ENCODE peak calls at places on chromosome 7, in nine cellular contexts. One of them, this sample, is unnamed.

GRCh38 chr7:44044315-44045225 is at the start of gene DBNL:
- DNase-seq in PC-9: peak
- DNase-seq in nephron progenitor cell: peak
- DNase-seq in uterus: peak
- DNase-seq in tibial artery: peak
- DNase-seq in CD8-positive, alpha-beta T cell: peak
- DNase-seq in GM10248: peak
- DNase-seq in ovary: peak
- DNase-seq in stomach: peak
- DNase-seq in this sample: peak

GRCh38 chr7:139727151-139727705 is 50.6 kb downstream of the HIPK2 start:
- DNase-seq in PC-9: no peak
- DNase-seq in nephron progenitor cell: no peak
- DNase-seq in uterus: peak
- DNase-seq in tibial artery: no peak
- DNase-seq in CD8-positive, alpha-beta T cell: no peak
- DNase-seq in GM10248: no peak
- DNase-seq in ovary: no peak
- DNase-seq in stomach: no peak
- DNase-seq in this sample: no peak

GRCh38 chr7:92708105-92709042 is 118.2 kb upstream of the FAM133B start:
- DNase-seq in PC-9: no peak
- DNase-seq in nephron progenitor cell: no peak
- DNase-seq in uterus: no peak
- DNase-seq in tibial artery: no peak
- DNase-seq in CD8-positive, alpha-beta T cell: no peak
- DNase-seq in GM10248: no peak
- DNase-seq in ovary: no peak
- DNase-seq in stomach: no peak
- DNase-seq in this sample: no peak

GRCh38 chr7:156895024-156895780 is 2.2 kb upstream of the LMBR1 start:
- DNase-seq in PC-9: no peak
- DNase-seq in nephron progenitor cell: no peak
- DNase-seq in uterus: peak
- DNase-seq in tibial artery: peak
- DNase-seq in CD8-positive, alpha-beta T cell: no peak
- DNase-seq in GM10248: no peak
- DNase-seq in ovary: no peak
- DNase-seq in stomach: no peak
- DNase-seq in this sample: no peak

GRCh38 chr7:108455833-108456677 is at the start of gene NRCAM:
- DNase-seq in PC-9: peak
- DNase-seq in nephron progenitor cell: peak
- DNase-seq in uterus: peak
- DNase-seq in tibial artery: no peak
- DNase-seq in CD8-positive, alpha-beta T cell: no peak
- DNase-seq in GM10248: peak
- DNase-seq in ovary: peak
- DNase-seq in stomach: peak
- DNase-seq in this sample: no peak

GRCh38 chr7:74083928-74084721 is 521 bp downstream of the LIMK1 start:
- DNase-seq in PC-9: peak
- DNase-seq in nephron progenitor cell: no peak
- DNase-seq in uterus: peak
- DNase-seq in tibial artery: no peak
- DNase-seq in CD8-positive, alpha-beta T cell: no peak
- DNase-seq in GM10248: no peak
- DNase-seq in ovary: peak
- DNase-seq in stomach: peak
- DNase-seq in this sample: no peak

GRCh38 chr7:8371742-8372141 is 61.7 kb upstream of the NXPH1 start:
- DNase-seq in PC-9: no peak
- DNase-seq in nephron progenitor cell: no peak
- DNase-seq in uterus: no peak
- DNase-seq in tibial artery: no peak
- DNase-seq in CD8-positive, alpha-beta T cell: no peak
- DNase-seq in GM10248: no peak
- DNase-seq in ovary: no peak
- DNase-seq in stomach: no peak
- DNase-seq in this sample: no peak

GRCh38 chr7:44131173-44132009 is 8.0 kb upstream of the POLD2 start:
- DNase-seq in PC-9: peak
- DNase-seq in nephron progenitor cell: peak
- DNase-seq in uterus: no peak
- DNase-seq in tibial artery: no peak
- DNase-seq in CD8-positive, alpha-beta T cell: no peak
- DNase-seq in GM10248: no peak
- DNase-seq in ovary: no peak
- DNase-seq in stomach: no peak
- DNase-seq in this sample: no peak

GRCh38 chr7:127504715-127505114 is 80.7 kb downstream of the GCC1 start:
- DNase-seq in PC-9: no peak
- DNase-seq in nephron progenitor cell: peak
- DNase-seq in uterus: no peak
- DNase-seq in tibial artery: no peak
- DNase-seq in CD8-positive, alpha-beta T cell: peak
- DNase-seq in GM10248: peak
- DNase-seq in ovary: peak
- DNase-seq in stomach: no peak
- DNase-seq in this sample: no peak

GRCh38 chr7:34451923-34452322 is 206.1 kb upstream of the NPSR1 start:
- DNase-seq in PC-9: no peak
- DNase-seq in nephron progenitor cell: no peak
- DNase-seq in uterus: no peak
- DNase-seq in tibial artery: no peak
- DNase-seq in CD8-positive, alpha-beta T cell: no peak
- DNase-seq in GM10248: no peak
- DNase-seq in ovary: no peak
- DNase-seq in stomach: no peak
- DNase-seq in this sample: no peak

GRCh38 chr7:54541941-54542618 is at the start of gene VSTM2A:
- DNase-seq in PC-9: no peak
- DNase-seq in nephron progenitor cell: peak
- DNase-seq in uterus: no peak
- DNase-seq in tibial artery: no peak
- DNase-seq in CD8-positive, alpha-beta T cell: no peak
- DNase-seq in GM10248: no peak
- DNase-seq in ovary: peak
- DNase-seq in stomach: no peak
- DNase-seq in this sample: no peak

GRCh38 chr7:74059681-74060588 is 23.7 kb upstream of the LIMK1 start:
- DNase-seq in PC-9: peak
- DNase-seq in nephron progenitor cell: no peak
- DNase-seq in uterus: no peak
- DNase-seq in tibial artery: no peak
- DNase-seq in CD8-positive, alpha-beta T cell: no peak
- DNase-seq in GM10248: no peak
- DNase-seq in ovary: peak
- DNase-seq in stomach: peak
- DNase-seq in this sample: no peak

GRCh38 chr7:127682140-127682539 is 30.1 kb downstream of the SND1 start:
- DNase-seq in PC-9: no peak
- DNase-seq in nephron progenitor cell: no peak
- DNase-seq in uterus: no peak
- DNase-seq in tibial artery: no peak
- DNase-seq in CD8-positive, alpha-beta T cell: no peak
- DNase-seq in GM10248: no peak
- DNase-seq in ovary: no peak
- DNase-seq in stomach: no peak
- DNase-seq in this sample: no peak

GRCh38 chr7:135616136-135616535 is 46.2 kb upstream of the STMP1 start:
- DNase-seq in PC-9: no peak
- DNase-seq in nephron progenitor cell: no peak
- DNase-seq in uterus: no peak
- DNase-seq in tibial artery: no peak
- DNase-seq in CD8-positive, alpha-beta T cell: no peak
- DNase-seq in GM10248: no peak
- DNase-seq in ovary: no peak
- DNase-seq in stomach: no peak
- DNase-seq in this sample: no peak

GRCh38 chr7:9407816-9408215 is 974.4 kb downstream of the NXPH1 start:
- DNase-seq in PC-9: no peak
- DNase-seq in nephron progenitor cell: no peak
- DNase-seq in uterus: no peak
- DNase-seq in tibial artery: no peak
- DNase-seq in CD8-positive, alpha-beta T cell: no peak
- DNase-seq in GM10248: no peak
- DNase-seq in ovary: no peak
- DNase-seq in stomach: no peak
- DNase-seq in this sample: no peak

DNA sequence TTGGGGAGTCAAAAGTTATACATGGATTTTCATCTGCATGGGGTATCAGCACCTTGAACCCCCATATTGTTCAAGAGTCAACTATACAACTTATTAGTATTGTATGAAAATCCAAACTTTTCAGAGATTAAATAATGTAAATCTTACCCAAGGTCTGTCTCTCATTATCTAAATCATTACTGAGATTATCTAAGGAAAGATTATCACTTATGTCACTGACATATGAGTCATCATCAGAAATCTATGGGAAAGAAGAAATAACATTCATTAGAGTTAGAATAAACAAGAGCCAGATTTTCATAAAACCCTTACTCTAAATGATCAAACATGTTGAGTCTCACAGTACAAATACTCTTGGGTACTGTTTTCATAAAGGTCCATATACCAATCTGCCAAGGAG is 83.3 kb upstream of the GSDME start:
- DNase-seq in PC-9: no peak
- DNase-seq in nephron progenitor cell: no peak
- DNase-seq in uterus: no peak
- DNase-seq in tibial artery: no peak
- DNase-seq in CD8-positive, alpha-beta T cell: no peak
- DNase-seq in GM10248: no peak
- DNase-seq in ovary: no peak
- DNase-seq in stomach: no peak
- DNase-seq in this sample: no peak
- TF ChIP-seq CTCF in PC-9: no peak
- TF ChIP-seq CTCF in nephron progenitor cell: no peak
- TF ChIP-seq CTCF in uterus: no peak
- TF ChIP-seq CTCF in tibial artery: no peak
- TF ChIP-seq CTCF in CD8-positive, alpha-beta T cell: no peak
- TF ChIP-seq CTCF in GM10248: no peak
- TF ChIP-seq CTCF in ovary: no peak
- TF ChIP-seq CTCF in stomach: no peak
- TF ChIP-seq CTCF in this sample: no peak

DNA sequence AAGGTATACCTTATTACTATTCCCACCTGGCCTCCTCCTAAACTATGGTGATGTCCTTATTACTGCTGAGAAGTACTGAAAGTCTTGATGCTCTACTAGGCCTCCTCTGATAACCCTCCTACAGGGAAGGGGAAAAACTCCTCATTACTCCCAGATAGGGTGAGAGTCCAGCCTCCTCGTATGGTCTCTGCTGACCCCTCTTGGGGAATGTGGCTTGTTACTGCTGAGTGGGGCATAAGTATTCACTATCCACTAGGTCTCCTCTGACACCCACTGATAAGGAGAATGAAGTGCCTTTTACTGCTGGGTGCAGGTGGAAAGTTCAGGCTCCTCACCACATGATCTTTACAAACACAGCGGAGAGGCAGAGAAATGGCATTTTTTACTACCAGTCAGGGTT is 222.9 kb downstream of the CHRM2 start:
- DNase-seq in PC-9: no peak
- DNase-seq in nephron progenitor cell: peak
- DNase-seq in uterus: no peak
- DNase-seq in tibial artery: no peak
- DNase-seq in CD8-positive, alpha-beta T cell: no peak
- DNase-seq in GM10248: no peak
- DNase-seq in ovary: no peak
- DNase-seq in stomach: no peak
- DNase-seq in this sample: no peak
- TF ChIP-seq CTCF in PC-9: no peak
- TF ChIP-seq CTCF in nephron progenitor cell: peak
- TF ChIP-seq CTCF in uterus: no peak
- TF ChIP-seq CTCF in tibial artery: no peak
- TF ChIP-seq CTCF in CD8-positive, alpha-beta T cell: no peak
- TF ChIP-seq CTCF in GM10248: no peak
- TF ChIP-seq CTCF in ovary: no peak
- TF ChIP-seq CTCF in stomach: no peak
- TF ChIP-seq CTCF in this sample: peak

DNA sequence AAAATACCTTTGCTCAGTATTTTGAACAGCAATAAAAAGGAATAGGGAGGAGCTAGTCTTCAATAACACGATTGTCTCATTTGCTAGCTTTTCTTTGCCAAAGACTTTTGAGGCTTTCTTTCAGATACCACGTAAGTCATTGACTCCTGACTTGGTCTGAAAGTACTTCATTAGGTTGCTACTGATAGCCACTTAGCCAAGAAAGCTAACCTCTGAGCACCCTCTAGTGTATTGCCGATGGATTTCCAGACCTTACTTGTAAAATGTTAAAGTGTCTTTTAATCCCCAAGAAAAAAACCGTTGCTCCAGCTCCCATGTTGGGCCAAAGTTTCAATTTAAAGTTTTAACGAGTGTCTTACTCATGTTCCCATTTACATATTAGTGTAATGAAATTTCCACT is 63.4 kb upstream of the STRIP2 start:
- DNase-seq in PC-9: peak
- DNase-seq in nephron progenitor cell: no peak
- DNase-seq in uterus: no peak
- DNase-seq in tibial artery: no peak
- DNase-seq in CD8-positive, alpha-beta T cell: no peak
- DNase-seq in GM10248: no peak
- DNase-seq in ovary: no peak
- DNase-seq in stomach: no peak
- DNase-seq in this sample: no peak
- TF ChIP-seq CTCF in PC-9: no peak
- TF ChIP-seq CTCF in nephron progenitor cell: no peak
- TF ChIP-seq CTCF in uterus: no peak
- TF ChIP-seq CTCF in tibial artery: no peak
- TF ChIP-seq CTCF in CD8-positive, alpha-beta T cell: no peak
- TF ChIP-seq CTCF in GM10248: peak
- TF ChIP-seq CTCF in ovary: no peak
- TF ChIP-seq CTCF in stomach: no peak
- TF ChIP-seq CTCF in this sample: no peak

GRCh38 chr7:111853231-111853990 is 291.1 kb upstream of the IMMP2L start:
- DNase-seq in PC-9: no peak
- DNase-seq in nephron progenitor cell: no peak
- DNase-seq in uterus: no peak
- DNase-seq in tibial artery: no peak
- DNase-seq in CD8-positive, alpha-beta T cell: no peak
- DNase-seq in GM10248: no peak
- DNase-seq in ovary: no peak
- DNase-seq in stomach: no peak
- DNase-seq in this sample: no peak

GRCh38 chr7:111858331-111858730 is 296.0 kb upstream of the IMMP2L start:
- DNase-seq in PC-9: no peak
- DNase-seq in nephron progenitor cell: no peak
- DNase-seq in uterus: no peak
- DNase-seq in tibial artery: no peak
- DNase-seq in CD8-positive, alpha-beta T cell: no peak
- DNase-seq in GM10248: no peak
- DNase-seq in ovary: no peak
- DNase-seq in stomach: no peak
- DNase-seq in this sample: no peak

GRCh38 chr7:111852081-111852480 is 289.8 kb upstream of the IMMP2L start:
- DNase-seq in PC-9: no peak
- DNase-seq in nephron progenitor cell: no peak
- DNase-seq in uterus: no peak
- DNase-seq in tibial artery: no peak
- DNase-seq in CD8-positive, alpha-beta T cell: no peak
- DNase-seq in GM10248: no peak
- DNase-seq in ovary: no peak
- DNase-seq in stomach: no peak
- DNase-seq in this sample: no peak

GRCh38 chr7:111855161-111855841 is 293.0 kb upstream of the IMMP2L start:
- DNase-seq in PC-9: peak
- DNase-seq in nephron progenitor cell: no peak
- DNase-seq in uterus: peak
- DNase-seq in tibial artery: peak
- DNase-seq in CD8-positive, alpha-beta T cell: no peak
- DNase-seq in GM10248: peak
- DNase-seq in ovary: no peak
- DNase-seq in stomach: peak
- DNase-seq in this sample: peak

GRCh38 chr7:111855842-111856227 is 293.5 kb upstream of the IMMP2L start:
- DNase-seq in PC-9: no peak
- DNase-seq in nephron progenitor cell: no peak
- DNase-seq in uterus: no peak
- DNase-seq in tibial artery: no peak
- DNase-seq in CD8-positive, alpha-beta T cell: no peak
- DNase-seq in GM10248: no peak
- DNase-seq in ovary: no peak
- DNase-seq in stomach: no peak
- DNase-seq in this sample: no peak
- TF ChIP-seq CTCF in PC-9: no peak
- TF ChIP-seq CTCF in nephron progenitor cell: no peak
- TF ChIP-seq CTCF in uterus: no peak
- TF ChIP-seq CTCF in tibial artery: no peak
- TF ChIP-seq CTCF in CD8-positive, alpha-beta T cell: no peak
- TF ChIP-seq CTCF in GM10248: no peak
- TF ChIP-seq CTCF in ovary: no peak
- TF ChIP-seq CTCF in stomach: no peak
- TF ChIP-seq CTCF in this sample: peak

This sample was measured in HFF-Myc.